ENCODE peak calls at places on chromosomes 2 and 18, in seven cellular contexts. Y is epithelial cell of proximal tubule, M is cerebellar cortex, E is lower lobe of right lung, U is body of pancreas, C is mucosa of gallbladder, Q is substantia nigra. P is an unnamed sample.

GRCh38 chr2:12619975-12620374 is 96.8 kb upstream of the TRIB2 start:
- DNase-seq in E (no peak), U (peak; percentile 20), C (no peak), Q (no peak), Y (peak; percentile 87), M (no peak), P (no peak)

GRCh38 chr2:120175000-120175581 is 48.1 kb downstream of the TMEM185B start:
- DNase-seq in Y (peak; percentile 19), E (no peak), U (peak; percentile 53), Q (no peak), C (peak; percentile 23), M (peak; percentile 78), P (no peak)

GRCh38 chr2:161546635-161547034 is 77.6 kb upstream of the SLC4A10 start:
- DNase-seq in E (no peak), Q (no peak), U (no peak), C (no peak), Y (no peak), M (no peak), P (no peak)

GRCh38 chr2:201057089-201057499 is 14.4 kb downstream of the HYCC2 start:
- DNase-seq in U (peak; percentile 7), M (no peak), Y (no peak), C (no peak), Q (no peak), E (no peak), P (no peak)

GRCh38 chr2:30780776-30781330 is 26.4 kb downstream of the CAPN13 start:
- DNase-seq in E (no peak), U (no peak), Q (no peak), C (peak; percentile 2), M (no peak), Y (no peak), P (no peak)

GRCh38 chr2:48204750-48205136 is 298.4 kb upstream of the FBXO11 start:
- DNase-seq in Q (no peak), U (no peak), C (no peak), M (no peak), E (no peak), Y (no peak), P (peak; percentile 46)

GRCh38 chr2:72149556-72150156 is 2.0 kb upstream of the CYP26B1 start:
- DNase-seq in U (peak; percentile 6), M (no peak), Q (no peak), Y (no peak), E (no peak), C (peak; percentile 12), P (no peak)

GRCh38 chr2:35790292-35790691 is 565.3 kb upstream of the CRIM1 start:
- DNase-seq in Q (no peak), E (no peak), C (no peak), Y (no peak), M (no peak), U (no peak), P (no peak)

GRCh38 chr18:74516271-74517235 is 17.7 kb upstream of the CNDP1 start:
- DNase-seq in Q (no peak), E (no peak), U (no peak), C (no peak), M (no peak), Y (no peak), P (no peak)

GRCh38 chr2:236819275-236820002 is 249.8 kb downstream of the ACKR3 start:
- DNase-seq in E (no peak), C (no peak), U (no peak), Y (no peak), Q (no peak), M (no peak), P (no peak)

GRCh38 chr2:172806426-172807008 is 70.9 kb downstream of the RAPGEF4 start:
- DNase-seq in M (peak; percentile 83), C (no peak), Y (peak; percentile 22), E (no peak), Q (no peak), U (peak; percentile 33), P (peak; percentile 5)

GRCh38 chr18:267380-267687 is 513 bp downstream of the THOC1 start:
- DNase-seq in M (peak; percentile 41), C (no peak), Q (no peak), E (peak; percentile 49), U (peak; percentile 17), Y (no peak), P (no peak)

GRCh38 chr2:85799215-85799956 is 45.6 kb downstream of the ATOH8 start:
- DNase-seq in M (peak; percentile 40), Q (no peak), Y (no peak), U (no peak), E (no peak), C (peak; percentile 60), P (no peak)

GRCh38 chr18:35155403-35156117 is 85.3 kb upstream of the ZNF397 start:
- DNase-seq in C (no peak), M (no peak), Q (no peak), Y (no peak), E (no peak), U (peak; percentile 66), P (no peak)

GRCh38 chr2:238596571-238597551 is 170.1 kb downstream of the ASB1 start:
- DNase-seq in E (no peak), Q (no peak), Y (peak; percentile 94), U (peak; percentile 60), C (peak; percentile 79), M (no peak), P (no peak)

P was measured in C1 segment of cervical spinal cord.